ENCODE peak calls at places on chromosomes 2 and 18, in six cellular contexts. One of them, this sample, is unnamed.

GRCh38 chr18:72830109-72830508 is 37.7 kb downstream of the NETO1 start:
- DNase-seq in stimulated activated CD8-positive, alpha-beta memory T cell treated with anti-CD3 and anti-CD28 coated beads, Interleukin-15, amount 100 ng/mL, for 24 hours: no peak
- DNase-seq in upper lobe of right lung: no peak
- DNase-seq in lower lobe of right lung: no peak
- DNase-seq in left ventricle myocardium superior: peak
- DNase-seq in adrenal gland: no peak
- DNase-seq in this sample: no peak

GRCh38 chr2:177574357-177574756 is 181.8 kb downstream of the AGPS start:
- DNase-seq in stimulated activated CD8-positive, alpha-beta memory T cell treated with anti-CD3 and anti-CD28 coated beads, Interleukin-15, amount 100 ng/mL, for 24 hours: no peak
- DNase-seq in lower lobe of right lung: no peak
- DNase-seq in left ventricle myocardium superior: no peak
- DNase-seq in adrenal gland: no peak
- DNase-seq in upper lobe of right lung: no peak
- DNase-seq in this sample: no peak

GRCh38 chr2:159035790-159036411 is 67.5 kb downstream of the TANC1 start:
- DNase-seq in upper lobe of right lung: no peak
- DNase-seq in adrenal gland: peak
- DNase-seq in lower lobe of right lung: no peak
- DNase-seq in left ventricle myocardium superior: no peak
- DNase-seq in stimulated activated CD8-positive, alpha-beta memory T cell treated with anti-CD3 and anti-CD28 coated beads, Interleukin-15, amount 100 ng/mL, for 24 hours: no peak
- DNase-seq in this sample: no peak

GRCh38 chr2:64675860-64676259 is 22.1 kb upstream of the SERTAD2 start:
- DNase-seq in lower lobe of right lung: no peak
- DNase-seq in left ventricle myocardium superior: no peak
- DNase-seq in upper lobe of right lung: no peak
- DNase-seq in stimulated activated CD8-positive, alpha-beta memory T cell treated with anti-CD3 and anti-CD28 coated beads, Interleukin-15, amount 100 ng/mL, for 24 hours: no peak
- DNase-seq in adrenal gland: no peak
- DNase-seq in this sample: no peak

GRCh38 chr18:46155652-46156051 is 51.5 kb downstream of the HAUS1 start:
- DNase-seq in left ventricle myocardium superior: no peak
- DNase-seq in upper lobe of right lung: no peak
- DNase-seq in stimulated activated CD8-positive, alpha-beta memory T cell treated with anti-CD3 and anti-CD28 coated beads, Interleukin-15, amount 100 ng/mL, for 24 hours: no peak
- DNase-seq in lower lobe of right lung: no peak
- DNase-seq in adrenal gland: no peak
- DNase-seq in this sample: no peak

GRCh38 chr18:7177131-7177744 is 53.7 kb upstream of the LRRC30 start:
- DNase-seq in adrenal gland: peak
- DNase-seq in left ventricle myocardium superior: no peak
- DNase-seq in upper lobe of right lung: no peak
- DNase-seq in stimulated activated CD8-positive, alpha-beta memory T cell treated with anti-CD3 and anti-CD28 coated beads, Interleukin-15, amount 100 ng/mL, for 24 hours: no peak
- DNase-seq in lower lobe of right lung: no peak
- DNase-seq in this sample: no peak

GRCh38 chr2:233912799-233913423 is 4.3 kb upstream of the TRPM8 start:
- DNase-seq in upper lobe of right lung: no peak
- DNase-seq in adrenal gland: peak
- DNase-seq in lower lobe of right lung: no peak
- DNase-seq in left ventricle myocardium superior: peak
- DNase-seq in stimulated activated CD8-positive, alpha-beta memory T cell treated with anti-CD3 and anti-CD28 coated beads, Interleukin-15, amount 100 ng/mL, for 24 hours: no peak
- DNase-seq in this sample: no peak

GRCh38 chr2:157339965-157340655 is 14.5 kb upstream of the ERMN start:
- DNase-seq in left ventricle myocardium superior: no peak
- DNase-seq in stimulated activated CD8-positive, alpha-beta memory T cell treated with anti-CD3 and anti-CD28 coated beads, Interleukin-15, amount 100 ng/mL, for 24 hours: no peak
- DNase-seq in upper lobe of right lung: no peak
- DNase-seq in adrenal gland: no peak
- DNase-seq in lower lobe of right lung: no peak
- DNase-seq in this sample: no peak

GRCh38 chr2:169776483-169776802 is 22.2 kb upstream of the SSB start:
- DNase-seq in stimulated activated CD8-positive, alpha-beta memory T cell treated with anti-CD3 and anti-CD28 coated beads, Interleukin-15, amount 100 ng/mL, for 24 hours: no peak
- DNase-seq in adrenal gland: no peak
- DNase-seq in lower lobe of right lung: no peak
- DNase-seq in upper lobe of right lung: no peak
- DNase-seq in left ventricle myocardium superior: no peak
- DNase-seq in this sample: no peak

GRCh38 chr2:112777036-112777435 is 7.3 kb downstream of the IL1A start:
- DNase-seq in upper lobe of right lung: no peak
- DNase-seq in lower lobe of right lung: no peak
- DNase-seq in stimulated activated CD8-positive, alpha-beta memory T cell treated with anti-CD3 and anti-CD28 coated beads, Interleukin-15, amount 100 ng/mL, for 24 hours: no peak
- DNase-seq in left ventricle myocardium superior: no peak
- DNase-seq in adrenal gland: no peak
- DNase-seq in this sample: no peak

GRCh38 chr2:235954888-235955480 is 213.2 kb downstream of the GBX2 start:
- DNase-seq in lower lobe of right lung: no peak
- DNase-seq in stimulated activated CD8-positive, alpha-beta memory T cell treated with anti-CD3 and anti-CD28 coated beads, Interleukin-15, amount 100 ng/mL, for 24 hours: no peak
- DNase-seq in upper lobe of right lung: no peak
- DNase-seq in left ventricle myocardium superior: no peak
- DNase-seq in adrenal gland: no peak
- DNase-seq in this sample: no peak

GRCh38 chr2:241050624-241051577 is 51.2 kb downstream of the MTERF4 start:
- DNase-seq in lower lobe of right lung: no peak
- DNase-seq in left ventricle myocardium superior: no peak
- DNase-seq in upper lobe of right lung: no peak
- DNase-seq in stimulated activated CD8-positive, alpha-beta memory T cell treated with anti-CD3 and anti-CD28 coated beads, Interleukin-15, amount 100 ng/mL, for 24 hours: no peak
- DNase-seq in adrenal gland: no peak
- DNase-seq in this sample: no peak

GRCh38 chr18:70197042-70197441 is 8.4 kb downstream of the RTTN start:
- DNase-seq in adrenal gland: no peak
- DNase-seq in upper lobe of right lung: no peak
- DNase-seq in stimulated activated CD8-positive, alpha-beta memory T cell treated with anti-CD3 and anti-CD28 coated beads, Interleukin-15, amount 100 ng/mL, for 24 hours: no peak
- DNase-seq in lower lobe of right lung: no peak
- DNase-seq in left ventricle myocardium superior: no peak
- DNase-seq in this sample: no peak

GRCh38 chr2:22276696-22277095 is 1108.3 kb upstream of the KLHL29 start:
- DNase-seq in lower lobe of right lung: no peak
- DNase-seq in left ventricle myocardium superior: no peak
- DNase-seq in adrenal gland: no peak
- DNase-seq in upper lobe of right lung: no peak
- DNase-seq in stimulated activated CD8-positive, alpha-beta memory T cell treated with anti-CD3 and anti-CD28 coated beads, Interleukin-15, amount 100 ng/mL, for 24 hours: no peak
- DNase-seq in this sample: peak

GRCh38 chr2:230701308-230701707 is 11.3 kb upstream of the CAB39 start:
- DNase-seq in adrenal gland: no peak
- DNase-seq in left ventricle myocardium superior: no peak
- DNase-seq in lower lobe of right lung: no peak
- DNase-seq in upper lobe of right lung: no peak
- DNase-seq in stimulated activated CD8-positive, alpha-beta memory T cell treated with anti-CD3 and anti-CD28 coated beads, Interleukin-15, amount 100 ng/mL, for 24 hours: no peak
- DNase-seq in this sample: no peak

GRCh38 chr2:23658466-23658942 is 268.4 kb downstream of the ATAD2B start:
- DNase-seq in upper lobe of right lung: no peak
- DNase-seq in stimulated activated CD8-positive, alpha-beta memory T cell treated with anti-CD3 and anti-CD28 coated beads, Interleukin-15, amount 100 ng/mL, for 24 hours: no peak
- DNase-seq in adrenal gland: peak
- DNase-seq in left ventricle myocardium superior: peak
- DNase-seq in lower lobe of right lung: no peak
- DNase-seq in this sample: no peak

GRCh38 chr2:43075054-43075593 is 151.3 kb downstream of the ZFP36L2 start:
- DNase-seq in left ventricle myocardium superior: peak
- DNase-seq in lower lobe of right lung: no peak
- DNase-seq in upper lobe of right lung: no peak
- DNase-seq in stimulated activated CD8-positive, alpha-beta memory T cell treated with anti-CD3 and anti-CD28 coated beads, Interleukin-15, amount 100 ng/mL, for 24 hours: no peak
- DNase-seq in adrenal gland: peak
- DNase-seq in this sample: no peak

GRCh38 chr18:4144201-4144600 is 310.9 kb downstream of the DLGAP1 start:
- DNase-seq in upper lobe of right lung: no peak
- DNase-seq in lower lobe of right lung: no peak
- DNase-seq in adrenal gland: no peak
- DNase-seq in stimulated activated CD8-positive, alpha-beta memory T cell treated with anti-CD3 and anti-CD28 coated beads, Interleukin-15, amount 100 ng/mL, for 24 hours: no peak
- DNase-seq in left ventricle myocardium superior: no peak
- DNase-seq in this sample: no peak

GRCh38 chr2:128362889-128363228 is 44.2 kb upstream of the HS6ST1 start:
- DNase-seq in lower lobe of right lung: no peak
- DNase-seq in upper lobe of right lung: peak
- DNase-seq in left ventricle myocardium superior: no peak
- DNase-seq in adrenal gland: peak
- DNase-seq in stimulated activated CD8-positive, alpha-beta memory T cell treated with anti-CD3 and anti-CD28 coated beads, Interleukin-15, amount 100 ng/mL, for 24 hours: no peak
- DNase-seq in this sample: no peak

GRCh38 chr2:207239754-207240494 is 74.2 kb upstream of the KLF7 start:
- DNase-seq in lower lobe of right lung: no peak
- DNase-seq in left ventricle myocardium superior: no peak
- DNase-seq in adrenal gland: peak
- DNase-seq in stimulated activated CD8-positive, alpha-beta memory T cell treated with anti-CD3 and anti-CD28 coated beads, Interleukin-15, amount 100 ng/mL, for 24 hours: no peak
- DNase-seq in upper lobe of right lung: no peak
- DNase-seq in this sample: no peak

GRCh38 chr2:211737282-211737681 is 801.3 kb downstream of the ERBB4 start:
- DNase-seq in adrenal gland: no peak
- DNase-seq in upper lobe of right lung: no peak
- DNase-seq in lower lobe of right lung: no peak
- DNase-seq in left ventricle myocardium superior: no peak
- DNase-seq in stimulated activated CD8-positive, alpha-beta memory T cell treated with anti-CD3 and anti-CD28 coated beads, Interleukin-15, amount 100 ng/mL, for 24 hours: no peak
- DNase-seq in this sample: no peak

GRCh38 chr2:28908172-28908571 is 13.7 kb downstream of the WDR43 start:
- DNase-seq in left ventricle myocardium superior: no peak
- DNase-seq in lower lobe of right lung: no peak
- DNase-seq in adrenal gland: no peak
- DNase-seq in upper lobe of right lung: no peak
- DNase-seq in stimulated activated CD8-positive, alpha-beta memory T cell treated with anti-CD3 and anti-CD28 coated beads, Interleukin-15, amount 100 ng/mL, for 24 hours: no peak
- DNase-seq in this sample: no peak

GRCh38 chr2:167925775-167926174 is 321.6 kb downstream of the STK39 start:
- DNase-seq in upper lobe of right lung: no peak
- DNase-seq in lower lobe of right lung: no peak
- DNase-seq in stimulated activated CD8-positive, alpha-beta memory T cell treated with anti-CD3 and anti-CD28 coated beads, Interleukin-15, amount 100 ng/mL, for 24 hours: no peak
- DNase-seq in adrenal gland: no peak
- DNase-seq in left ventricle myocardium superior: no peak
- DNase-seq in this sample: no peak

GRCh38 chr2:240214790-240215675 is 74.6 kb upstream of the OTOS start:
- DNase-seq in upper lobe of right lung: peak
- DNase-seq in lower lobe of right lung: no peak
- DNase-seq in stimulated activated CD8-positive, alpha-beta memory T cell treated with anti-CD3 and anti-CD28 coated beads, Interleukin-15, amount 100 ng/mL, for 24 hours: no peak
- DNase-seq in adrenal gland: peak
- DNase-seq in left ventricle myocardium superior: peak
- DNase-seq in this sample: no peak